ENCODE peak calls at places on chromosomes 5 and 9, in six cellular contexts. One of them, this sample, is unnamed.

GRCh38 chr5:132193165-132193694 is 34.4 kb downstream of the P4HA2 start:
- DNase-seq in SJSA1: no peak
- DNase-seq in CD4-positive, alpha-beta memory T cell: no peak
- DNase-seq in spleen: no peak
- DNase-seq in lower lobe of right lung: no peak
- DNase-seq in iPS DF 6.9: no peak
- DNase-seq in this sample: no peak

GRCh38 chr9:35364817-35365585 is 124.9 kb upstream of the RUSC2 start:
- DNase-seq in CD4-positive, alpha-beta memory T cell: no peak
- DNase-seq in lower lobe of right lung: no peak
- DNase-seq in spleen: no peak
- DNase-seq in iPS DF 6.9: no peak
- DNase-seq in SJSA1: no peak
- DNase-seq in this sample: no peak

GRCh38 chr9:116382053-116382452 is 228.5 kb downstream of the PAPPA start:
- DNase-seq in lower lobe of right lung: no peak
- DNase-seq in iPS DF 6.9: no peak
- DNase-seq in SJSA1: no peak
- DNase-seq in spleen: no peak
- DNase-seq in CD4-positive, alpha-beta memory T cell: no peak
- DNase-seq in this sample: no peak

GRCh38 chr5:179208706-179209358 is 136.4 kb downstream of the ADAMTS2 start:
- DNase-seq in spleen: no peak
- DNase-seq in lower lobe of right lung: no peak
- DNase-seq in SJSA1: no peak
- DNase-seq in iPS DF 6.9: no peak
- DNase-seq in CD4-positive, alpha-beta memory T cell: no peak
- DNase-seq in this sample: no peak

GRCh38 chr5:54895816-54896341 is 89.5 kb downstream of the ESM1 start:
- DNase-seq in lower lobe of right lung: no peak
- DNase-seq in CD4-positive, alpha-beta memory T cell: no peak
- DNase-seq in SJSA1: no peak
- DNase-seq in iPS DF 6.9: no peak
- DNase-seq in spleen: no peak
- DNase-seq in this sample: no peak

GRCh38 chr5:136031713-136032112 is 2.9 kb downstream of the TGFBI start:
- DNase-seq in CD4-positive, alpha-beta memory T cell: no peak
- DNase-seq in iPS DF 6.9: no peak
- DNase-seq in spleen: peak; percentile 31
- DNase-seq in SJSA1: no peak
- DNase-seq in lower lobe of right lung: no peak
- DNase-seq in this sample: no peak

GRCh38 chr9:93276973-93277372 is 93.0 kb downstream of the WNK2 start:
- DNase-seq in SJSA1: no peak
- DNase-seq in iPS DF 6.9: no peak
- DNase-seq in spleen: no peak
- DNase-seq in CD4-positive, alpha-beta memory T cell: no peak
- DNase-seq in lower lobe of right lung: no peak
- DNase-seq in this sample: no peak

GRCh38 chr5:2877520-2877919 is 126.0 kb upstream of the IRX2 start:
- DNase-seq in lower lobe of right lung: no peak
- DNase-seq in iPS DF 6.9: no peak
- DNase-seq in CD4-positive, alpha-beta memory T cell: no peak
- DNase-seq in spleen: no peak
- DNase-seq in SJSA1: peak; percentile 22
- DNase-seq in this sample: no peak

GRCh38 chr5:122286547-122286946 is 25.5 kb upstream of the SNCAIP start:
- DNase-seq in lower lobe of right lung: no peak
- DNase-seq in iPS DF 6.9: no peak
- DNase-seq in CD4-positive, alpha-beta memory T cell: no peak
- DNase-seq in spleen: no peak
- DNase-seq in SJSA1: no peak
- DNase-seq in this sample: no peak

GRCh38 chr9:129584136-129584535 is 36.8 kb downstream of the C9orf50 start:
- DNase-seq in lower lobe of right lung: peak; percentile 69
- DNase-seq in iPS DF 6.9: peak; percentile 81
- DNase-seq in spleen: no peak
- DNase-seq in SJSA1: peak; percentile 67
- DNase-seq in CD4-positive, alpha-beta memory T cell: peak; percentile 62
- DNase-seq in this sample: peak; percentile 72

GRCh38 chr5:164475339-164475977 is 970.0 kb downstream of the MAT2B start:
- DNase-seq in spleen: no peak
- DNase-seq in iPS DF 6.9: peak; percentile 7
- DNase-seq in SJSA1: no peak
- DNase-seq in lower lobe of right lung: no peak
- DNase-seq in CD4-positive, alpha-beta memory T cell: no peak
- DNase-seq in this sample: no peak

DNA sequence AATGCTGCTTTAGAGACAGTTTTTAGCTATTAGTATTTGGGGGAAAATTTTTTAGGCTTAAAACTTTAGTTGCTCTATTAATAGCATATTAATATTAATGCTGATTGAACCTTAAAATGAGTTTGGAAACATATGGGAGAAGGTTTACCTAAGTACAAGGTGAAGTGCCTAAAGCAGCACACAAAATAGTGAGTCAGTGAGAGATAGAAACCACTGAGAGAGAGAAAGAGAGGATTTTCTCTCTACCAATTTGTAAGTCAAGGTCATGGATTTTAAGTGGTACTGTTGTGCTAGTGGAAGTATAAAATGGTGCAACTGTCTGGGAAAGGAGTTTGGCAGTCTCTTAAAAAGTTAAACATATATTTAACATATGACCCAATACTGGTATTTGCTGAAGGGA is 64.9 kb downstream of the MARCHF3 start:
- DNase-seq in iPS DF 6.9: no peak
- DNase-seq in lower lobe of right lung: no peak
- DNase-seq in spleen: no peak
- DNase-seq in CD4-positive, alpha-beta memory T cell: no peak
- DNase-seq in SJSA1: no peak
- DNase-seq in this sample: no peak
- H3K4me1 ChIP-seq in iPS DF 6.9: no peaks in the 10 kb centered on the region
- H3K4me1 ChIP-seq in lower lobe of right lung: peaks cover 7% of the 10 kb centered on the region
- H3K4me1 ChIP-seq in spleen: peaks cover 41% of the 10 kb centered on the region
- H3K4me1 ChIP-seq in CD4-positive, alpha-beta memory T cell: no peaks in the 10 kb centered on the region
- H3K4me1 ChIP-seq in SJSA1: no peaks in the 10 kb centered on the region
- H3K4me1 ChIP-seq in this sample: no peaks in the 10 kb centered on the region

DNA sequence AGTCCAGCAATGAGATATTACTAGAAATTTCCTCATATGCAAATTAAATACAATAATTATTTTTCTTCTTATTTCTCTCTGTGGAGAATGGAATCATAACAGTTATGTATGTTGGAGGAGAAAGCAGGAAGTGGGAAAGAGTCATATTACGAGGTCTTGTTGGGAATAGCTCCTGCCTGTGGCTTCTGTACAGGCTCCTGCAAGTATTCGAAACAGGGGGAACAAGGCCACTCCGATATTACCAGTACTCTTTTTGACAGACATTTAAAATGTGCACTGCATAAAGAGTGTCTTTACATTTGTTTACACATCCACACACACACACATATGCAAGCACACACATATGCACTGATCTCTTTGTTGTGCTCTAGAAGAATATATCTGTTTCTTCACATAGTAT is 812.0 kb upstream of the ZNF608 start:
- DNase-seq in lower lobe of right lung: no peak
- DNase-seq in SJSA1: no peak
- DNase-seq in CD4-positive, alpha-beta memory T cell: no peak
- DNase-seq in spleen: no peak
- DNase-seq in iPS DF 6.9: no peak
- DNase-seq in this sample: no peak
- H3K27ac ChIP-seq in lower lobe of right lung: no peak overlapping the region
- H3K27ac ChIP-seq in SJSA1: no peak overlapping the region
- H3K27ac ChIP-seq in CD4-positive, alpha-beta memory T cell: no peak overlapping the region
- H3K27ac ChIP-seq in spleen: no peak overlapping the region
- H3K27ac ChIP-seq in iPS DF 6.9: no peak overlapping the region
- H3K27ac ChIP-seq in this sample: no peak overlapping the region

DNA sequence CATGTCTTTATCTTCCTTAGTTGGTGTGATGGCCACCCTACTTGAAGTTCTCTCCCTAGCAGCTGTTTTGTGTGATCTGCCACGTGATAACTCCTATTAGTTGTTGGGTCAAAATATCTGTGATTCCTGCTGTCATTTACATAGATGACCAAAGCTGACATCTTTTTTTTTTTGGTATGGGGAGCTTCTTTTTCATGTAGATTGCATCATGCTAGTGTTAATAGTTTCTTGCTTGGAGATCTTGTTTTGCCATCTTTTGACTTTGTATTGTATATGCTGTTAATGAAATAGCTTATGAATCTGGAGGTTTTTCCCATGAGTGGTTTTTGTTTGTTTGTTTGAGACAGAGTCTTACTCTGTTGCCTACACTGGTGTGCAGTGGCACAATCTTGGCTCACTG is 243.8 kb downstream of the KDM4C start:
- DNase-seq in iPS DF 6.9: no peak
- DNase-seq in spleen: no peak
- DNase-seq in CD4-positive, alpha-beta memory T cell: no peak
- DNase-seq in SJSA1: no peak
- DNase-seq in lower lobe of right lung: no peak
- DNase-seq in this sample: no peak
- H3K36me3 ChIP-seq in iPS DF 6.9: peaks cover 3% of the 10 kb centered on the region
- H3K36me3 ChIP-seq in spleen: peaks cover 82% of the 10 kb centered on the region
- H3K36me3 ChIP-seq in CD4-positive, alpha-beta memory T cell: peaks cover 11% of the 10 kb centered on the region
- H3K36me3 ChIP-seq in SJSA1: no peaks in the 10 kb centered on the region
- H3K36me3 ChIP-seq in lower lobe of right lung: peaks cover 16% of the 10 kb centered on the region
- H3K36me3 ChIP-seq in this sample: peaks cover 6% of the 10 kb centered on the region

GRCh38 chr9:86997158-86997557 is 49.9 kb upstream of the GAS1 start:
- DNase-seq in CD4-positive, alpha-beta memory T cell: no peak
- DNase-seq in iPS DF 6.9: no peak
- DNase-seq in spleen: no peak
- DNase-seq in lower lobe of right lung: no peak
- DNase-seq in SJSA1: no peak
- DNase-seq in this sample: no peak
- H3K4me1 ChIP-seq in CD4-positive, alpha-beta memory T cell: no peaks in the 10 kb centered on the region
- H3K4me1 ChIP-seq in iPS DF 6.9: no peaks in the 10 kb centered on the region
- H3K4me1 ChIP-seq in spleen: no peaks in the 10 kb centered on the region
- H3K4me1 ChIP-seq in lower lobe of right lung: no peaks in the 10 kb centered on the region
- H3K4me1 ChIP-seq in SJSA1: no peaks in the 10 kb centered on the region
- H3K4me1 ChIP-seq in this sample: no peaks in the 10 kb centered on the region

DNA sequence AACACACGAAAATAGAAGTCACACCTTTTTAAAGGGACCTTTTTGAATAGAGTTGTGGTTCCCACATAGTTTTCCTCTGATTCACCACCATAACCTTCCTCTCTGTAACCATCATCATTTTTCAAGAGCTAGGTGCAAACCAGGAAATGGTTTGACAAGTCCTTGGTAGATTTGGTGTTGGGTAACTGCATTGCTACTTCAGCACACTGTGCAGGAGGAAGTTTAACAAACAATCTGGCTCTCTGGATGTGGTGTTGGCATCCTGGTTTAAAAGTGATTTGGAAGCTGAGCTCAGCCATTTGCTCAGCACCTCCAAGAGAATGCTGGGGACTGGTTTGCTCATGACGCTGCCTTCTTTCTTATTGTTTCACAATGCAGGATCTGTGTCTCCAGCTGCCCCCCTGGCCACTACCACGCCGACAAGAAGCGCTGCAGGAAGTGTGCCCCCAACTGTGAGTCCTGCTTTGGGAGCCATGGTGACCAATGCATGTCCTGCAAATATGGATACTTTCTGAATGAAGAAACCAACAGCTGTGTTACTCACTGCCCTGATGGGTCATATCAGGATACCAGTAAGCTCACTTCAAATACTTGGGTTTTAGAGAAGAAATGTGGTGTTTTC is 213.1 kb downstream of the RFK start:
- DNase-seq in lower lobe of right lung: no peak
- DNase-seq in CD4-positive, alpha-beta memory T cell: no peak
- DNase-seq in iPS DF 6.9: no peak
- DNase-seq in spleen: no peak
- DNase-seq in SJSA1: no peak
- DNase-seq in this sample: no peak
- H3K27ac ChIP-seq in lower lobe of right lung: peak overlapping the region; percentile 46
- H3K27ac ChIP-seq in CD4-positive, alpha-beta memory T cell: no peak overlapping the region
- H3K27ac ChIP-seq in iPS DF 6.9: no peak overlapping the region
- H3K27ac ChIP-seq in spleen: no peak overlapping the region
- H3K27ac ChIP-seq in SJSA1: peak overlapping the region; percentile 42
- H3K27ac ChIP-seq in this sample: no peak overlapping the region

DNA sequence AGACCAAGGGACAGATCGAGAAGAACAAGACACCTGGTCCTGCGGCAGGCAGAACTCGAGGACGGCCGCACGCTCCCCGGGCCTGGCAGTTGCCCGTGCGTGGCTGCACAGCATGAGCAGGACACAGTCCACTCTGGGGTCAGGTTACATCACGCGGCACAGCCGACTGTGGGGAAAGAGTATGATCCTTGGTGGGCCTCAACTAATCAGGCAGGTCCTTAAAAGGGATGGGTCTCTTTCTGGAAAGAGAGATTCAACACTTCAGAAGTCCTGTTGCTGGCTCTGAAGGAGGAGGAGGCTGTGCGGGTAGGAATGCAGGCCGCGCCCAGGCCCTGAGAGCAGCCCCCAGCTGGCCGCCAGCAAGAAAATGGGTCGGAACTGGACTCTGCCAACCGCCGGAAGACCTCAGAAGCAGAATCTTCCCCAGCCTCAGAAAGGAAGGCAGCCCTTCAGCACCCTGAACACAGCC is 11.5 kb downstream of the UBAC1 start:
- DNase-seq in lower lobe of right lung: no peak
- DNase-seq in iPS DF 6.9: no peak
- DNase-seq in CD4-positive, alpha-beta memory T cell: no peak
- DNase-seq in spleen: no peak
- DNase-seq in SJSA1: no peak
- DNase-seq in this sample: no peak
- H3K36me3 ChIP-seq in lower lobe of right lung: peaks cover 95% of the 10 kb centered on the region
- H3K36me3 ChIP-seq in iPS DF 6.9: peaks cover 24% of the 10 kb centered on the region
- H3K36me3 ChIP-seq in CD4-positive, alpha-beta memory T cell: peaks cover 43% of the 10 kb centered on the region
- H3K36me3 ChIP-seq in spleen: peaks cover 97% of the 10 kb centered on the region
- H3K36me3 ChIP-seq in SJSA1: peaks cover 48% of the 10 kb centered on the region
- H3K36me3 ChIP-seq in this sample: no peaks in the 10 kb centered on the region

DNA sequence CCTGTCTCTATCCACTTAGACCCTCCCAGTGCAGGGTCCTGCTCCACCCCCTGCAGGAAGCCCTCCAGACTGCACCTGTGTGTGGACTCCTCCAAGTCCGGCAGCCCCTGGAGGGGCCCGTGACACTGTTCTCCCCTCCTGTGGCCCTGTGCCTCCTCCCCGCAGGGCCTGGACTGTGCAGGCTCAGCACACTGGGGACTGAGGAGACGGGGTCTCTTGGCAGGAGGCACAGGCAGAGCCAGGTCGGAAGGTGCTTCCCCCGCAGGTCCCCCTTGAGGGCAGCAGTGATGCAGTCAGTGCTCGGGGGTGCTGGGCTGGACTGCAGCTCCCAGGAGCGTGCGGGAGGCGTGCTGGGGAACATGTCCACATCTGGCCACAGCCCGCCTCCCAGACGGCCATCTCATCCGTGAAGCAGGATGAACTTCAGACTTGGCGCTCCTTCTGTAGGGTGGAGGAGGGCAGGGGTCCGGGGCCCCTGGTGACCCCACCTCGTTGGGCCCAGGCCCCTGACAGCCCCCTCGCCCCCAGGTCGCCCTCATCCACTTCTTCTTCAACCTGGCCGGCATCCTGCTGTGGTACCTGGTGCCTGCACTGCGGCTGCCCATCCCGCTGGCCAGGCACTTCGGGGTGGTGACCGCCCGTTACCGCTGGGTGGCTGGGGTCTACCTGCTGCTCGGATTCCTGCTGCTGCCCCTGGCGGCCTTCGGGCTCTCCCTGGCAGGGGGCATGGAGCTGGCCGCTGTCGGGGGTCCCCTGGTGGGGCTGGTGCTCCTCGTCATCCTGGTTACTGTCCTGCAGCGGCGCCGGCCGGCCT is 4.9 kb downstream of the SLC34A3 start:
- DNase-seq in spleen: no peak
- DNase-seq in CD4-positive, alpha-beta memory T cell: no peak
- DNase-seq in iPS DF 6.9: no peak
- DNase-seq in SJSA1: no peak
- DNase-seq in lower lobe of right lung: no peak
- DNase-seq in this sample: no peak
- H3K4me1 ChIP-seq in spleen: peaks cover 67% of the 10 kb centered on the region
- H3K4me1 ChIP-seq in CD4-positive, alpha-beta memory T cell: peaks cover 25% of the 10 kb centered on the region
- H3K4me1 ChIP-seq in iPS DF 6.9: peaks cover 7% of the 10 kb centered on the region
- H3K4me1 ChIP-seq in SJSA1: peaks cover 11% of the 10 kb centered on the region
- H3K4me1 ChIP-seq in lower lobe of right lung: peaks cover 37% of the 10 kb centered on the region
- H3K4me1 ChIP-seq in this sample: peaks cover 16% of the 10 kb centered on the region